ENCODE peak calls at places on chromosomes 5 and 9, in seven cellular contexts. T is activated CD8-positive, alpha-beta memory T cell treated with anti-CD3 and anti-CD28 coated beads for 1 hour; X is NCI-H748 treated with DMSO at 0.1 percent for 48 hours; Q is activated CD4-positive, alpha-beta T cell treated with anti-CD3 and anti-CD28 coated beads, Interleukin-2, amount 10 ng/mL, durations not matched to agents 7 days and 5 days; W is NCI-H460; D is T-cell; N is midbrain. P is an unnamed sample.

GRCh38 chr5:176528301-176528700 is 8.9 kb downstream of the RNF44 start:
- DNase-seq in T (no peak), X (no peak), Q (no peak), W (no peak), D (no peak), N (no peak), P (no peak)

GRCh38 chr5:13115476-13115875 is 829.0 kb downstream of the DNAH5 start:
- DNase-seq in T (no peak), X (no peak), Q (no peak), W (no peak), D (no peak), N (no peak), P (no peak)

GRCh38 chr9:127214421-127215265 is 49.9 kb upstream of the GARNL3 start:
- DNase-seq in T (peak; percentile 37), X (peak; percentile 62), Q (peak; percentile 70), W (peak; percentile 54), D (peak; percentile 51), N (peak; percentile 42), P (peak; percentile 37)

GRCh38 chr9:16639644-16640043 is 230.8 kb downstream of the BNC2 start:
- DNase-seq in T (no peak), X (no peak), Q (no peak), W (no peak), D (no peak), N (no peak), P (no peak)

GRCh38 chr5:154302181-154302580 is 111.6 kb downstream of the GALNT10 start:
- DNase-seq in T (no peak), X (no peak), Q (no peak), W (no peak), D (no peak), N (peak; percentile 55), P (no peak)

GRCh38 chr9:92723299-92723625 is 41.4 kb downstream of the BICD2 start:
- DNase-seq in T (no peak), X (no peak), Q (no peak), W (no peak), D (no peak), N (peak; percentile 84), P (no peak)

GRCh38 chr5:56190500-56190899 is 42.6 kb downstream of the ANKRD55 start:
- DNase-seq in T (peak; percentile 3), X (no peak), Q (no peak), W (no peak), D (peak; percentile 37), N (no peak), P (no peak)

GRCh38 chr5:13941468-13941867 is 3.0 kb downstream of the DNAH5 start:
- DNase-seq in T (no peak), X (no peak), Q (no peak), W (no peak), D (no peak), N (no peak), P (no peak)

GRCh38 chr5:101045689-101046088 is 142.6 kb upstream of the ST8SIA4 start:
- DNase-seq in T (no peak), X (no peak), Q (no peak), W (no peak), D (no peak), N (no peak), P (no peak)

GRCh38 chr9:14372437-14373318 is 58.7 kb upstream of the NFIB start:
- DNase-seq in T (no peak), X (no peak), Q (no peak), W (peak; percentile 48), D (no peak), N (no peak), P (peak; percentile 56)

GRCh38 chr5:35651002-35651756 is 33.5 kb downstream of the SPEF2 start:
- DNase-seq in T (peak; percentile 19), X (no peak), Q (peak; percentile 76), W (peak; percentile 6), D (peak; percentile 48), N (peak; percentile 52), P (peak; percentile 18)

GRCh38 chr5:15026944-15027343 is 155.4 kb upstream of the ANKH start:
- DNase-seq in T (no peak), X (peak; percentile 79), Q (no peak), W (no peak), D (no peak), N (no peak), P (no peak)

GRCh38 chr5:43780586-43780985 is 177.6 kb downstream of the NNT start:
- DNase-seq in T (no peak), X (no peak), Q (no peak), W (no peak), D (no peak), N (no peak), P (no peak)

GRCh38 chr9:96363175-96363967 is 20.1 kb downstream of the SLC35D2 start:
- DNase-seq in T (no peak), X (no peak), Q (no peak), W (no peak), D (no peak), N (no peak), P (no peak)

GRCh38 chr5:149759563-149759962 is 29.5 kb downstream of the PPARGC1B start:
- DNase-seq in T (no peak), X (no peak), Q (no peak), W (no peak), D (no peak), N (no peak), P (no peak)

GRCh38 chr5:54721951-54722654 is 204.5 kb downstream of the SNX18 start:
- DNase-seq in T (no peak), X (no peak), Q (no peak), W (no peak), D (no peak), N (no peak), P (no peak)

GRCh38 chr9:131367445-131367844 is 26.4 kb upstream of the PRRC2B start:
- DNase-seq in T (no peak), X (no peak), Q (no peak), W (no peak), D (no peak), N (no peak), P (no peak)

P was measured in amniotic stem cell.